ENCODE peak calls at places on chromosome 18, in five cellular contexts. One of them, this sample, is unnamed. For H3K4me1, the result is how much of the 10 kb centered on the place peaks cover.

GRCh38 chr18:32441536-32441935 is 29.1 kb downstream of the GAREM1 start:
- DNase-seq in NT2/D1: no peak
- DNase-seq in transverse colon: no peak
- DNase-seq in stomach: no peak
- DNase-seq in Karpas-422: no peak
- DNase-seq in this sample: no peak

GRCh38 chr18:67266591-67267237 is 249.8 kb downstream of the DSEL start:
- DNase-seq in NT2/D1: no peak
- DNase-seq in stomach: no peak
- DNase-seq in transverse colon: no peak
- DNase-seq in Karpas-422: no peak
- DNase-seq in this sample: no peak

GRCh38 chr18:31125878-31126277 is 23.7 kb upstream of the DSC2 start:
- DNase-seq in Karpas-422: no peak
- DNase-seq in NT2/D1: no peak
- DNase-seq in transverse colon: no peak
- DNase-seq in stomach: no peak
- DNase-seq in this sample: no peak

GRCh38 chr18:31684279-31685096 is at the start of gene B4GALT6:
- DNase-seq in stomach: no peak
- DNase-seq in Karpas-422: peak
- DNase-seq in transverse colon: peak
- DNase-seq in NT2/D1: peak
- DNase-seq in this sample: peak

GRCh38 chr18:60895181-60895580 is 438.0 kb upstream of the CDH20 start:
- DNase-seq in NT2/D1: no peak
- DNase-seq in Karpas-422: no peak
- DNase-seq in transverse colon: no peak
- DNase-seq in stomach: no peak
- DNase-seq in this sample: no peak

GRCh38 chr18:26711806-26712205 is 153.7 kb downstream of the AQP4 start:
- DNase-seq in NT2/D1: no peak
- DNase-seq in stomach: no peak
- DNase-seq in transverse colon: no peak
- DNase-seq in Karpas-422: no peak
- DNase-seq in this sample: no peak

GRCh38 chr18:46916551-46917107 is 678 bp downstream of the PIAS2 start:
- DNase-seq in Karpas-422: peak
- DNase-seq in stomach: no peak
- DNase-seq in NT2/D1: peak
- DNase-seq in transverse colon: no peak
- DNase-seq in this sample: no peak

GRCh38 chr18:76978616-76979015 is 154.0 kb downstream of the MBP start:
- DNase-seq in transverse colon: peak
- DNase-seq in Karpas-422: peak
- DNase-seq in stomach: no peak
- DNase-seq in NT2/D1: no peak
- DNase-seq in this sample: no peak

GRCh38 chr18:75727479-75727878 is 300.0 kb upstream of the SMIM21 start:
- DNase-seq in stomach: no peak
- DNase-seq in NT2/D1: peak
- DNase-seq in Karpas-422: peak
- DNase-seq in transverse colon: peak
- DNase-seq in this sample: peak

GRCh38 chr18:59249186-59249774 is 24.0 kb downstream of the RAX start:
- DNase-seq in stomach: no peak
- DNase-seq in NT2/D1: peak
- DNase-seq in transverse colon: peak
- DNase-seq in Karpas-422: peak
- DNase-seq in this sample: peak

GRCh38 chr18:79863161-79863945 is 65.6 kb downstream of the KCNG2 start:
- DNase-seq in Karpas-422: no peak
- DNase-seq in transverse colon: peak
- DNase-seq in stomach: peak
- DNase-seq in NT2/D1: no peak
- DNase-seq in this sample: no peak

GRCh38 chr18:67805261-67805660 is 288.7 kb upstream of the DSEL start:
- DNase-seq in transverse colon: no peak
- DNase-seq in stomach: no peak
- DNase-seq in Karpas-422: no peak
- DNase-seq in NT2/D1: no peak
- DNase-seq in this sample: no peak

DNA sequence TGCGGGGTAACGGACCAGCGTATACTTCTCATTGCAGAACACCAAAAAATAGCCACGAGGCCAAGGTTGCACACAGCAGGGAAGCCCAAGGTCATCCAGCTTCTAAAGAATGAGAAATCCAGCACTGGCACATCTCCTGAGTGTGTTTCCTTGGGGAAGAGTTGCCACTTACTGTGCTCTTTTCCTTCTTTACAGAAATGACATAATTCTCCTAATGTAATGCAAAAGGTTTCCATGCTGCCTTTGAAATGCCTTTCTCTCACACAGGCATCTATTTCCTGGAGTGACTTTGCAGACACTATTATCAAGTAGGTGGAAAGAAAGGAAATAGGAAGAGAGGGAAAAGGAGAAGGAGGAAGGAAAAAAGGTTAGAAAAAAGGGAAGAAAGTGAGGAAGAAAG is 862.1 kb upstream of the CELF4 start:
- DNase-seq in Karpas-422: no peak
- DNase-seq in transverse colon: no peak
- DNase-seq in NT2/D1: no peak
- DNase-seq in stomach: no peak
- DNase-seq in this sample: no peak
- H3K4me1 ChIP-seq in Karpas-422: under half
- H3K4me1 ChIP-seq in transverse colon: under half
- H3K4me1 ChIP-seq in NT2/D1: under half
- H3K4me1 ChIP-seq in stomach: under half
- H3K4me1 ChIP-seq in this sample: under half

GRCh38 chr18:35134190-35134730 is 93.0 kb downstream of the MAPRE2 start:
- DNase-seq in stomach: no peak
- DNase-seq in NT2/D1: no peak
- DNase-seq in transverse colon: no peak
- DNase-seq in Karpas-422: no peak
- DNase-seq in this sample: no peak

GRCh38 chr18:35136248-35136647 is 95.0 kb downstream of the MAPRE2 start:
- DNase-seq in Karpas-422: no peak
- DNase-seq in stomach: no peak
- DNase-seq in NT2/D1: no peak
- DNase-seq in transverse colon: no peak
- DNase-seq in this sample: no peak

GRCh38 chr18:35138773-35139172 is 97.6 kb downstream of the MAPRE2 start:
- DNase-seq in Karpas-422: no peak
- DNase-seq in stomach: no peak
- DNase-seq in NT2/D1: no peak
- DNase-seq in transverse colon: no peak
- DNase-seq in this sample: no peak

GRCh38 chr18:35139517-35139916 is 98.3 kb downstream of the MAPRE2 start:
- DNase-seq in stomach: no peak
- DNase-seq in Karpas-422: no peak
- DNase-seq in NT2/D1: peak
- DNase-seq in transverse colon: no peak
- DNase-seq in this sample: no peak

GRCh38 chr18:35137632-35138031 is 96.4 kb downstream of the MAPRE2 start:
- DNase-seq in NT2/D1: no peak
- DNase-seq in transverse colon: no peak
- DNase-seq in stomach: no peak
- DNase-seq in Karpas-422: no peak
- DNase-seq in this sample: no peak
- H3K4me1 ChIP-seq in NT2/D1: under half
- H3K4me1 ChIP-seq in transverse colon: under half
- H3K4me1 ChIP-seq in stomach: under half
- H3K4me1 ChIP-seq in Karpas-422: under half
- H3K4me1 ChIP-seq in this sample: under half

GRCh38 chr18:54218299-54218698 is 6.2 kb downstream of the MBD2 start:
- DNase-seq in stomach: no peak
- DNase-seq in Karpas-422: peak
- DNase-seq in NT2/D1: no peak
- DNase-seq in transverse colon: no peak
- DNase-seq in this sample: no peak

GRCh38 chr18:54210463-54210862 is 14.0 kb downstream of the MBD2 start:
- DNase-seq in NT2/D1: no peak
- DNase-seq in stomach: no peak
- DNase-seq in Karpas-422: no peak
- DNase-seq in transverse colon: no peak
- DNase-seq in this sample: no peak

GRCh38 chr18:54220406-54220805 is 4.1 kb downstream of the MBD2 start:
- DNase-seq in stomach: no peak
- DNase-seq in Karpas-422: peak
- DNase-seq in NT2/D1: no peak
- DNase-seq in transverse colon: no peak
- DNase-seq in this sample: no peak

GRCh38 chr18:54217624-54218023 is 6.8 kb downstream of the MBD2 start:
- DNase-seq in transverse colon: no peak
- DNase-seq in Karpas-422: peak
- DNase-seq in NT2/D1: no peak
- DNase-seq in stomach: no peak
- DNase-seq in this sample: no peak

GRCh38 chr18:54215069-54215468 is 9.4 kb downstream of the MBD2 start:
- DNase-seq in NT2/D1: no peak
- DNase-seq in stomach: no peak
- DNase-seq in transverse colon: no peak
- DNase-seq in Karpas-422: no peak
- DNase-seq in this sample: no peak
- H3K4me1 ChIP-seq in NT2/D1: under half
- H3K4me1 ChIP-seq in stomach: under half
- H3K4me1 ChIP-seq in transverse colon: under half
- H3K4me1 ChIP-seq in Karpas-422: half or more
- H3K4me1 ChIP-seq in this sample: under half

DNA sequence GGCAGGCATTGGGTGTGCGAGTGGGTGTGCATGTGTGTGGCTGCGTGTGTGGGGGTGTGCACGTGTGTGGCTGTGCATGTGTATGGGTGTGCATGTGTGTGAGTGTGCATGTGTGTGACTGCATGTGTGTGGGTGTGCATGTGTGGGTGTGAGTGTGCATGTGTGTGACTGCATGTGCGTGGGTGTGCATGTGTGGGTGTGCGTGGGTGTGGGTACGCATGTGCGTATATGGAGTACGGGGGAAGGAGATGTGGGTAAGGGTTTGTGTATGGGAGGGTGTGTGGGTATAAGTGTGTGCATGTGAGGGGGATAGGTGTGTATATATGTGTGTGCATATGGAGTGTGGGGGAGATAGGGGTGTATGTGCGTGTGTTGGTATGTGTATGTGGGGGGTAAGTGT is 136.4 kb downstream of the FAM210A start:
- DNase-seq in stomach: no peak
- DNase-seq in transverse colon: no peak
- DNase-seq in Karpas-422: no peak
- DNase-seq in NT2/D1: no peak
- DNase-seq in this sample: no peak
- H3K4me1 ChIP-seq in stomach: under half
- H3K4me1 ChIP-seq in transverse colon: under half
- H3K4me1 ChIP-seq in Karpas-422: half or more
- H3K4me1 ChIP-seq in NT2/D1: under half
- H3K4me1 ChIP-seq in this sample: under half

GRCh38 chr18:12317664-12318333 is 9.8 kb downstream of the TUBB6 start:
- DNase-seq in transverse colon: no peak
- DNase-seq in NT2/D1: no peak
- DNase-seq in Karpas-422: peak
- DNase-seq in stomach: no peak
- DNase-seq in this sample: no peak

GRCh38 chr18:12318334-12318697 is 10.3 kb downstream of the TUBB6 start:
- DNase-seq in Karpas-422: no peak
- DNase-seq in NT2/D1: no peak
- DNase-seq in transverse colon: no peak
- DNase-seq in stomach: no peak
- DNase-seq in this sample: no peak

GRCh38 chr18:12324991-12325725 is 17.1 kb downstream of the TUBB6 start:
- DNase-seq in stomach: no peak
- DNase-seq in transverse colon: no peak
- DNase-seq in NT2/D1: no peak
- DNase-seq in Karpas-422: no peak
- DNase-seq in this sample: no peak

GRCh38 chr18:12318857-12319256 is 10.8 kb downstream of the TUBB6 start:
- DNase-seq in Karpas-422: no peak
- DNase-seq in transverse colon: no peak
- DNase-seq in stomach: no peak
- DNase-seq in NT2/D1: no peak
- DNase-seq in this sample: no peak

DNA sequence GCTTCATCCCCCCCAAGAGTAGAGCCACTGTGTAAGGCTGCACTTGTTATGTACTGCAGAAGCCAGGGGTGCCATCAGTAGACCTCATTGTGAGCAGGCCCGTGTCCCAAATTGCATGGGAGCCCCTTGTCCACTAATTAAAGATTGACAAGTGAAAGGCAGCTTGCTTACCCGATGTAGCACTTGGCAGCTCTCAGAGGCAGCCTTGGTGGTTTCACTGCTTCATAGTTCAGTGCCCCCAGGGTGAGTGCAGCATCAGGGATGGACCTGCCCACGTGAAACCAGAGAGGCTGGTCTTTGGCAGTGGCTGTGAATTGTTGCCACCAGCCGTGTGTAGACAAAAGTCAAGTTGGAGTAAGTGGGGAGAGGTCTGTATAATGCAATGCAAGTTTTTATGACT is 13.3 kb downstream of the TUBB6 start:
- DNase-seq in Karpas-422: peak
- DNase-seq in stomach: no peak
- DNase-seq in NT2/D1: no peak
- DNase-seq in transverse colon: no peak
- DNase-seq in this sample: peak
- H3K4me1 ChIP-seq in Karpas-422: under half
- H3K4me1 ChIP-seq in stomach: under half
- H3K4me1 ChIP-seq in NT2/D1: under half
- H3K4me1 ChIP-seq in transverse colon: under half
- H3K4me1 ChIP-seq in this sample: under half

DNA sequence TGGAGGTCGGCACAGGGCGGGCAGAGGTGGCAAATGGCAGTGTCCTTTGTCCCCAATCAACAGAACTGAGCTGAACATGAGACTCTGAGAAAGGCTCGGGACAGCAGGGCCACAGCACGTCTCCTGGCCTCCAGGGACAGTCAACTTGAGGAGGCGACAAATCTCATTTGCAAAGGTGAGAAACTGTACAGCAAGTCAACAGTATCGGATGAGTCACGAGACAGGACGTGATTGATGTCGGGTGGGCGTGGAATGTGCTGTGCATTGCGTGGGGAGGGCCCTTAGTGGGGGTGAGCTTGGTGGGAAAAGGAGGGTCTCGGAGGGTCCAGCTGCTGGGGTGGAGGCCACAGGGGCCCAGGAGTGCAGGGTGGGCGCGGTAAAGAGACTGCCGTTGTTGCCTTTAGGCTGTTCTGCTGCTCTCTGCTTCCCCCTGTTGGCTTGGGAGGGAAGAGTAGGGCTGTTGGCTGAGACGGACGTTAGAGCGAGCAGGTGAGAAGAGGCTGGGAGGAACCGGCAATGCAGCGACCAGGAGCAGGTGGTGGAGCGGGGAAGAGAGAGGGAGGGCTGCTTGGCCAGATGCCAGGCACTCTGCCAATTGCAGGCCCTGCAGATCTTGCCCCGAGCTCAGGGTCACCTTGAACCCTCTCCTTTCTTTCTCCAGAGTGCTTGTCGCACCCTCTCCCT is 164.3 kb downstream of the BCL2 start:
- DNase-seq in transverse colon: peak
- DNase-seq in stomach: peak
- DNase-seq in Karpas-422: peak
- DNase-seq in NT2/D1: peak
- DNase-seq in this sample: peak
- H3K4me1 ChIP-seq in transverse colon: under half
- H3K4me1 ChIP-seq in stomach: under half
- H3K4me1 ChIP-seq in Karpas-422: half or more
- H3K4me1 ChIP-seq in NT2/D1: under half
- H3K4me1 ChIP-seq in this sample: half or more

GRCh38 chr18:55513199-55513598 is 74.8 kb downstream of the TCF4 start:
- DNase-seq in transverse colon: no peak
- DNase-seq in stomach: no peak
- DNase-seq in Karpas-422: no peak
- DNase-seq in NT2/D1: no peak
- DNase-seq in this sample: no peak
- H3K4me1 ChIP-seq in transverse colon: under half
- H3K4me1 ChIP-seq in stomach: under half
- H3K4me1 ChIP-seq in Karpas-422: half or more
- H3K4me1 ChIP-seq in NT2/D1: under half
- H3K4me1 ChIP-seq in this sample: under half